ENCODE peak calls at places on chromosomes 5 and 9, in five cellular contexts. F is H1, T is neuronal stem cell, B is mesenchymal stem cell, P is IMR-90. X is an unnamed sample.

GRCh38 chr5:17216974-17217325 is 481 bp upstream of the BASP1 start:
- DNase-seq in B (peak; percentile 77), F (no peak), P (peak; percentile 51), T (peak; percentile 71), X (peak; percentile 21)

GRCh38 chr5:171857537-171857936 is 71.9 kb downstream of the SMIM23 start:
- DNase-seq in F (no peak), T (peak; percentile 49), P (no peak), B (no peak), X (no peak)

GRCh38 chr9:122186301-122186700 is 26.6 kb downstream of the MORN5 start:
- DNase-seq in P (no peak), F (no peak), B (no peak), T (no peak), X (no peak)

GRCh38 chr9:6049798-6050197 is 34.4 kb upstream of the RANBP6 start:
- DNase-seq in F (no peak), B (no peak), T (no peak), P (no peak), X (peak; percentile 21)

GRCh38 chr5:175748650-175749049 is 90.8 kb downstream of the HRH2 start:
- DNase-seq in P (no peak), B (no peak), T (no peak), F (no peak), X (no peak)

GRCh38 chr5:73484511-73484910 is 13.7 kb upstream of the BTF3 start:
- DNase-seq in T (no peak), F (no peak), P (no peak), B (no peak), X (no peak)

GRCh38 chr5:56415356-56415765 is 182.2 kb upstream of the ANKRD55 start:
- DNase-seq in P (peak; percentile 91), T (no peak), B (peak; percentile 82), F (no peak), X (peak; percentile 68)

GRCh38 chr5:136159457-136159856 is 26.8 kb downstream of the SMAD5 start:
- DNase-seq in T (no peak), F (no peak), B (no peak), P (peak; percentile 53), X (peak; percentile 4)

GRCh38 chr5:126178521-126178920 is 244.7 kb upstream of the GRAMD2B start:
- DNase-seq in P (peak; percentile 17), B (no peak), F (no peak), T (no peak), X (no peak)

GRCh38 chr5:176769911-176770310 is 40.4 kb upstream of the UNC5A start:
- DNase-seq in B (no peak), P (no peak), T (no peak), F (no peak), X (no peak)

GRCh38 chr5:2703041-2703440 is 48.4 kb downstream of the IRX2 start:
- DNase-seq in B (no peak), T (no peak), P (no peak), F (no peak), X (no peak)

GRCh38 chr5:154031923-154032489 is 6.7 kb downstream of the FAM114A2 start:
- DNase-seq in F (no peak), P (no peak), B (no peak), T (no peak), X (no peak)

GRCh38 chr5:172097356-172097755 is 90.7 kb downstream of the STK10 start:
- DNase-seq in B (peak; percentile 64), P (peak; percentile 72), T (no peak), F (no peak), X (no peak)

GRCh38 chr9:131720330-131720729 is 19.5 kb downstream of the RAPGEF1 start:
- DNase-seq in P (no peak), T (no peak), F (no peak), B (no peak), X (no peak)

GRCh38 chr9:35074791-35075190 is 2.4 kb upstream of the VCP start:
- DNase-seq in T (no peak), P (no peak), F (no peak), B (no peak), X (no peak)

GRCh38 chr9:34653131-34653530 is 1.1 kb downstream of the IL11RA start:
- DNase-seq in B (peak; percentile 59), T (no peak), P (peak; percentile 52), F (no peak), X (no peak)

GRCh38 chr5:140148508-140148907 is 22.8 kb downstream of the IGIP start:
- DNase-seq in F (no peak), T (no peak), B (peak; percentile 32), P (no peak), X (no peak)

GRCh38 chr5:141234109-141234508 is 11.0 kb downstream of the PCDHB14 start:
- DNase-seq in F (no peak), B (no peak), P (peak; percentile 3), T (no peak), X (no peak)

GRCh38 chr9:23779220-23779619 is 46.8 kb downstream of the ELAVL2 start:
- DNase-seq in T (peak; percentile 24), P (no peak), B (no peak), F (no peak), X (no peak)

GRCh38 chr9:99906403-99907207 is at the start of gene STX17:
- DNase-seq in P (peak; percentile 69), F (peak; percentile 25), B (peak; percentile 90), T (peak; percentile 67), X (peak; percentile 76)

GRCh38 chr9:93466416-93467061 is 13.2 kb upstream of the FAM120AOS start:
- DNase-seq in B (no peak), T (no peak), F (no peak), P (no peak), X (no peak)

GRCh38 chr9:72857632-72858011 is 95.2 kb downstream of the ALDH1A1 start:
- DNase-seq in B (peak; percentile 46), P (no peak), T (no peak), F (no peak), X (no peak)

GRCh38 chr5:116300016-116300601 is 215.3 kb downstream of the COMMD10 start:
- DNase-seq in F (no peak), B (peak; percentile 48), P (no peak), T (no peak), X (peak; percentile 90)

GRCh38 chr5:140259509-140259908 is 43.4 kb downstream of the PFDN1 start:
- DNase-seq in B (no peak), T (no peak), P (no peak), F (no peak), X (no peak)

GRCh38 chr9:111943746-111944145 is 47.1 kb downstream of the UGCG start:
- DNase-seq in T (no peak), B (no peak), P (no peak), F (no peak), X (no peak)

GRCh38 chr9:123364241-123364824 is 8.3 kb downstream of the CRB2 start:
- DNase-seq in P (peak; percentile 61), T (no peak), B (peak; percentile 87), F (no peak), X (no peak)
- H3K27ac ChIP-seq in P (no peak overlapping the region), T (peak overlapping the region; percentile 29), B (peak overlapping the region; percentile 3), F (no peak overlapping the region), X (no peak overlapping the region)

GRCh38 chr5:76332620-76333170 is 70.4 kb upstream of the IQGAP2 start:
- DNase-seq in P (no peak), B (no peak), T (no peak), F (no peak), X (no peak)
- H3K4me1 ChIP-seq in P (no peaks in the 10 kb centered on the region), B (peaks cover 1% of the 10 kb centered on the region), T (peaks cover 9% of the 10 kb centered on the region), F (peaks cover 3% of the 10 kb centered on the region), X (no peaks in the 10 kb centered on the region)

GRCh38 chr5:179620703-179621350 is 2.6 kb downstream of the HNRNPH1 start:
- DNase-seq in B (no peak), F (no peak), T (no peak), P (no peak), X (no peak)

GRCh38 chr5:179621551-179621971 is 1.9 kb downstream of the HNRNPH1 start:
- DNase-seq in F (no peak), T (no peak), P (no peak), B (no peak), X (peak; percentile 27)

GRCh38 chr5:179624841-179625271 is 1.4 kb upstream of the HNRNPH1 start:
- DNase-seq in P (no peak), B (no peak), F (no peak), T (no peak), X (no peak)

GRCh38 chr5:179623906-179624741 is 653 bp upstream of the HNRNPH1 start:
- DNase-seq in B (peak; percentile 81), T (no peak), P (peak; percentile 85), F (no peak), X (peak; percentile 20)

GRCh38 chr5:179623001-179623905 is at the start of gene HNRNPH1:
- DNase-seq in T (peak; percentile 97), B (peak; percentile 99), F (peak; percentile 97), P (peak; percentile 98), X (peak; percentile 99)
- H4K91ac ChIP-seq in T (peak within 1 kb of the TSS; percentile 99), B (peak within 1 kb of the TSS; percentile 98), F (peak within 1 kb of the TSS; percentile 98), P (peak within 1 kb of the TSS; percentile 97), X (peak within 1 kb of the TSS; percentile 100)

DNA sequence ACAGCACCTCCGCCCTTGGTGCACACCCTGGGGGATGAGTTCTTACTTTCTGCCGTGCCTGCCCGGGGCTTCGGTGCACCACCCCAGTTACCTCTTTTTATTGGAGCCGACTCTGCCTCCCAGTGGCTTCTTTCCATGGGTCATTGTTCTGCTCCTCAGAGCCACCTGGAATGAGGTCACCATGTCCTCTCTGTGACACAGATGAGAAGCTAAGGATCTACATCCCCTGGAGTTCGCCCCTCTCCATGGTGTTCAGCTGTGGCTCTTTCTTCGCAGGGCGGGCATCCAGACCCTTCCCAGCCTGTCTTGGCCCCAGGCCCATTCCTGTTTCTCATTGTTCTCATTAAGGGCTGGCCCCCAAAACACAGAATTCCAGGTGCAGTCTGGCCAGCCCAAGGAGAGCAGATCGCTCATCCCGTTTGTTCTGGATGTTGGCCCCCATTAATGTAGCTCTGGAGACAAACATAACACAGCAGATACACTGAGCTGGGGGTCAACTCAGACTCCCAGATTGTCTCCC is 66.4 kb upstream of the COL15A1 start:
- DNase-seq in F (no peak), T (no peak), P (no peak), B (no peak), X (no peak)
- H3K27ac ChIP-seq in F (no peak overlapping the region), T (no peak overlapping the region), P (no peak overlapping the region), B (no peak overlapping the region), X (no peak overlapping the region)

X was measured in trophoblast cell.